ENCODE peak calls at places on chromosomes 12 and 14, in ten cellular contexts. G, Q, Y, W, J, X, O, M, T and D are unnamed samples.

GRCh38 chr12:29152223-29152868 is 3.3 kb downstream of the FAR2 start:
- DNase-seq in M (no peak), X (no peak), W (no peak), O (peak; percentile 30), J (no peak), T (no peak), G (no peak), Y (no peak), Q (no peak), D (no peak)

GRCh38 chr12:3144495-3144894 is 67.3 kb downstream of the TSPAN9 start:
- DNase-seq in Q (no peak), J (no peak), W (no peak), M (no peak), X (no peak), Y (no peak), O (no peak), G (no peak), T (no peak), D (no peak)

GRCh38 chr12:770474-770873 is 18.1 kb downstream of the WNK1 start:
- DNase-seq in G (no peak), O (no peak), W (no peak), Q (no peak), Y (no peak), M (no peak), J (no peak), X (no peak), T (no peak), D (no peak)

GRCh38 chr12:57046947-57047890 is 2.7 kb downstream of the MYO1A start:
- DNase-seq in W (no peak), G (no peak), O (peak; percentile 40), M (no peak), J (no peak), Q (no peak), T (no peak), X (no peak), Y (no peak), D (no peak)

GRCh38 chr12:52043386-52044212 is 7.6 kb upstream of the NR4A1 start:
- DNase-seq in Y (no peak), X (no peak), W (no peak), M (peak; percentile 97), Q (no peak), J (no peak), G (no peak), T (peak; percentile 83), O (no peak), D (no peak)

GRCh38 chr14:92903359-92903758 is 19.6 kb upstream of the CHGA start:
- DNase-seq in Q (no peak), M (no peak), J (no peak), W (no peak), O (no peak), G (no peak), T (no peak), X (no peak), Y (no peak), D (no peak)

GRCh38 chr12:115866909-115867525 is 410.5 kb downstream of the MED13L start:
- DNase-seq in X (peak; percentile 54), G (no peak), W (peak; percentile 36), Y (no peak), O (no peak), T (no peak), Q (no peak), J (no peak), M (no peak), D (no peak)

GRCh38 chr12:52221912-52222457 is 11.1 kb upstream of the KRT7 start:
- DNase-seq in M (peak; percentile 68), W (peak; percentile 81), T (peak; percentile 79), O (no peak), J (no peak), Q (peak; percentile 12), X (no peak), Y (peak; percentile 32), G (no peak), D (peak; percentile 64)

GRCh38 chr14:91860238-91860637 is 7.1 kb downstream of the TC2N start:
- DNase-seq in Q (no peak), X (no peak), O (no peak), J (no peak), T (no peak), M (no peak), G (no peak), Y (no peak), W (no peak), D (no peak)

GRCh38 chr14:91861091-91861490 is 6.2 kb downstream of the TC2N start:
- DNase-seq in M (no peak), G (no peak), Q (no peak), O (no peak), T (no peak), W (no peak), X (no peak), J (no peak), Y (no peak), D (no peak)

GRCh38 chr14:91854327-91854934 is 12.9 kb downstream of the TC2N start:
- DNase-seq in T (no peak), M (no peak), O (no peak), J (no peak), G (no peak), X (no peak), W (no peak), Q (no peak), Y (no peak), D (no peak)

GRCh38 chr14:91862417-91862816 is 4.9 kb downstream of the TC2N start:
- DNase-seq in G (no peak), Y (no peak), X (no peak), M (no peak), Q (no peak), T (no peak), O (no peak), W (no peak), J (no peak), D (no peak)

DNA sequence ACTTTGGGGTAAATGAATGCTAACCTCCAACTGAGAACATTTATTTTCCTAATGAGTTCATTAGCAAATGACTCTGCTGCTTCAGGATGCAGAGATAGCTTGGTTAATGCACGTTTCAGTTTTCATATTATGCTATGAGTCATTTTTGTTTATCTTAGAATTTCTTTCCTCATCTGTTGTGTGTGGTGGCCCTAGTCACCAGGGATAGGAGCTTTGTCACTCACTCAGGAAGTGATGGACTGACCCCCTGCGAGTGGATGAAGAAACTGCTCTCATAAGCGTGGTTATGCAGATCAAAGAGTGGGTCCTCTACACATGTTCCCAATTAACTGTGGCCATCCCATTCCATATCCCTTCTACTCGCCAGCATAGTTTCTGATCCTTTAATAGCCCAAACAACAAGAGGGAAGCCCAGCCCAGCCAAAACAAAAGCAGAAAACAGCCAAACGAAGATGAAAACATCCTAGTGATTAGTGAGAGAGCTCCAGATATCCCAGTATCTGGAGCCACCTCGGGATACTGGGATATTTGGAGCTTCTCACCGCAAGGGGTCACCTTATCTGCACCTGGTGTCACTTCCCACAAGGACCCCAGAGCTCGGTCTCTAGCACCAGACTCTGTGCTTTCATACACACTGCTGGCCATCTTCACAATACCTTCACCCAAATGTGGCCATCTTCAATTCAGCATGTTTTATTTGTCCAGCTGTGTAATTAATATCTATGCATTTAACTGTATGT is 8.6 kb downstream of the TC2N start:
- DNase-seq in J (no peak), W (no peak), Q (no peak), O (no peak), Y (no peak), X (no peak), M (peak; percentile 51), T (peak; percentile 30), G (peak; percentile 44), D (peak; percentile 28)
- TF ChIP-seq CTCF in J (no peak), W (no peak), Q (no peak), O (no peak), Y (no peak), X (peak; percentile 7), M (no peak), T (no peak), G (no peak), D (no peak)

DNA sequence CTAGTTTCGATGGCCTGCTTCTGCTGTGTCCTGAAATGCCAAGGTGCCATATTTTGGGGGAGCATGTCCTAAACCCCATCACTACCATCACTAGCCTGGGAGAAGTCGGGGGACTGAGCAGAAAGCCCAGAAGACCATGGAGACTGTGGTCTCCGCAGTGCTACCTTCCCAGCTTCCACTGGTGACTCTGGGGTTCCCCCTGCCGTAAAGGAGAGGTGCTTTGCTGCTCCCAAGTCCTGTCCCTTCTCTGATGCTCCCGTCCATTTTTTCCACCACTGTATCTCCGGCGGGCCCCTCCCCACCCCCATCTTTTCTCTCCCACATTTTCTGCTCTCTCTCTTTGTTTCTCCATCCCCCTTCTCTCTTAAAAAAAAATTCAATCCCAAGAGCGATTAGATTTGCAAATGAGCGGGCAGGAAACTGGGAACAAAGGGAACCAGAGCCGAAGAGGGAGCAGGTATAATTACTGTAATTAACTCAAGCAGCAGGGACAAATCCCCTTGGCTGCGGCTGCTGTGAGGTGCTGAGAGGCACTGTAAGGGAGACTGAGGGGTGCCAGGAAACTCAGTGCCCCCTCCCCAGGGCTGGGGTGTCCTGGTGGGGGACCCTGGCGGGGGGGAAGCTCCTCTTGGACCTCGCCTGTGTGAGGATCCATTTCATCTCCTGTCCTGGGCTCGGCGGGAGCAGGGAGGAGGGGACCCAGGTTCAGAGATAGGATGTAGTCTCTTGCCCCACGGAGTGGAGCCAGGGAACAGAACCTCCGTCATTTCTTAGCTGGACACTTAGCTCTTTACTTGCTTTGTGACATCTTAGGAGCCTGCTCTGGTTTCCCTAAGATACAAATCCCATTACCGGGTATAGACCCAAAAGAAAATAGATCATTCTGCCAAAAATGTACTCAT is 140.5 kb upstream of the NRXN3 start:
- DNase-seq in X (no peak), M (no peak), Y (no peak), O (no peak), J (no peak), Q (no peak), T (no peak), G (no peak), W (no peak), D (no peak)
- TF ChIP-seq CTCF in X (peak; percentile 17), M (no peak), Y (peak; percentile 21), O (no peak), J (no peak), Q (no peak), T (no peak), G (peak; percentile 27), W (no peak), D (no peak)

GRCh38 chr12:104460041-104460757 is 3.5 kb downstream of the CHST11 start:
- DNase-seq in Q (no peak), Y (no peak), W (no peak), X (no peak), J (no peak), T (no peak), M (no peak), G (no peak), O (no peak), D (no peak)

GRCh38 chr12:104459556-104459909 is 2.8 kb downstream of the CHST11 start:
- DNase-seq in M (no peak), T (no peak), X (no peak), G (peak; percentile 15), Q (no peak), Y (no peak), J (no peak), W (no peak), O (no peak), D (no peak)

GRCh38 chr12:104456950-104457745 is 400 bp downstream of the CHST11 start:
- DNase-seq in X (peak; percentile 31), M (peak; percentile 25), W (peak; percentile 65), T (peak; percentile 65), O (peak; percentile 74), J (peak; percentile 45), Y (peak; percentile 77), G (peak; percentile 86), Q (peak; percentile 47), D (peak; percentile 77)

GRCh38 chr12:104457746-104458644 is 1.2 kb downstream of the CHST11 start:
- DNase-seq in Y (peak; percentile 53), J (no peak), X (no peak), W (peak; percentile 24), Q (peak; percentile 54), T (peak; percentile 37), G (no peak), O (peak; percentile 70), M (no peak), D (peak; percentile 48)

DNA sequence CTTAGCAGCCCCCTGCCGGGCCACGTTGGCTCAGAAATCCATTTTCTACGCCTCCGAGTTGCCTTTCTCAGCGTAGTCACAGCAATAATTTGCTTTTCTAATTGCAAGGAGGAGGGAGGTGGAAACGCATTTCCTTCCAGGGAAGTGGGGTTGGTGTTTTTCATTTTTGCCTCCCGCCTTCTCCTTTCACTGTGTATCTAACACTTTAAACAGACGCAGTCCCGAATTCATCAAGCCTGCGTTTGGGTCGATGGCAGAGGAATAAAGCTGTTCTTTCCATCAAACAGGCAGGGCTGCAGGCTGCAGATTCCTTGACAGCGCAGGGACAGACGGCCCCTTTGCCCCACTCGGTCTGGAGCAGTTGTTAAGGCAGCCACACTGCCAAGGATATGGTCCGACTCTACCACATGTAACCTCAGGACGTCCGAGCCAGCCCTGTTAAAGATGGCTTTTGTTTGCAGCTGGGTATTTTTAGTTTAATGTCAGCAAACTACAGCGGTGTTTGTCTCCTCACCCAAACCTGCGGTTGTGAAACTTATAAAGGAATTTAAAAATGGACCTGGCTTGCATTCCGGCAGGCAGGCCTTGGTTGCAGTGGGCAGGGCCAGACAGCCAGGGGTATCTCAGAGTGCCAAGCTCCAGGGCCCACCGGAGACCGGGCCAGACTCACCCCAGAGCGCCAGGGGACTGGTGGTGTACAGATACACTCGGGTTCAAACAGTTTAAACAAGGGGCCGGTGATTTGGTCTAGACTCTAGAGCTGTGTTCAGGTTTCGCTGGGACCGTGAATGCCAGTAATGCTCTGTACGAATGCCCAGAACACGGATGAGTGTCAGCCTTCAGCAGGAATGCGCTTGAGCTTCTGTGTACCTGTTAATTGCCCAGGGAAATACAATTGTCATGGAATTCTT is 2.2 kb downstream of the CHST11 start:
- DNase-seq in X (no peak), M (no peak), G (peak; percentile 36), J (no peak), Y (peak; percentile 42), O (peak; percentile 35), T (no peak), W (peak; percentile 22), Q (no peak), D (peak; percentile 14)
- TF ChIP-seq CTCF in X (no peak), M (no peak), G (no peak), J (no peak), Y (no peak), O (no peak), T (no peak), W (no peak), Q (no peak), D (no peak)

DNA sequence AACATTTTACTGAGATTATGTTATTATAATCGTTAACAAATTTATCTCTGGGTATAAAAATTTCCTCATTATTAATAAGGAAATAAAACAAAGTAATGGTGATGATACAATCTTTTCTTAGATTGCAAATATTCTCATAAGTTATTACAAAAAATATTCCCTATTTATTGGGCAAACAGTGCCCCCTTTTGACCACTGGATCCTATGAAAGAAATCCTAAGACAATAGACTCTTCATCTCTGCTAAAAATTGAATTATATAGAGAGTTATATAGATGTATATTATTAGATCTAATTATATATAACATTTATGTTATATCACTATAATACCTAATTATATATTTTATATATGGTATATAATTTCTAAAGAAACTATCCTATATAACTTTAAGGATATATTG is 94.2 kb upstream of the FGD4 start:
- DNase-seq in M (no peak), Q (no peak), Y (no peak), T (no peak), W (no peak), O (peak; percentile 68), G (peak; percentile 55), X (no peak), J (no peak), D (no peak)
- TF ChIP-seq CTCF in M (no peak), Q (peak; percentile 74), Y (peak; percentile 51), T (no peak), W (peak; percentile 20), O (no peak), G (peak; percentile 52), X (peak; percentile 64), J (no peak), D (no peak)